ENCODE peak calls at places on chromosome 9, in five cellular contexts. One of them, this sample, is unnamed.

GRCh38 chr9:88524911-88525310 is 10.1 kb upstream of the NXNL2 start:
- DNase-seq in NB4: no peak
- DNase-seq in PC-9: no peak
- DNase-seq in fibroblast of pulmonary artery: no peak
- DNase-seq in fibroblast of the aortic adventitia: no peak
- DNase-seq in this sample: no peak

GRCh38 chr9:73979894-73980264 is 517.3 kb upstream of the RORB start:
- DNase-seq in PC-9: no peak
- DNase-seq in fibroblast of the aortic adventitia: no peak
- DNase-seq in NB4: no peak
- DNase-seq in fibroblast of pulmonary artery: no peak
- DNase-seq in this sample: no peak

GRCh38 chr9:84261082-84261746 is 79.3 kb downstream of the SLC28A3 start:
- DNase-seq in fibroblast of the aortic adventitia: peak; percentile 78
- DNase-seq in fibroblast of pulmonary artery: peak; percentile 86
- DNase-seq in NB4: peak; percentile 72
- DNase-seq in PC-9: peak; percentile 72
- DNase-seq in this sample: peak; percentile 79

GRCh38 chr9:75181748-75182147 is 93.4 kb downstream of the OSTF1 start:
- DNase-seq in fibroblast of pulmonary artery: peak; percentile 46
- DNase-seq in NB4: no peak
- DNase-seq in PC-9: peak; percentile 77
- DNase-seq in fibroblast of the aortic adventitia: peak; percentile 43
- DNase-seq in this sample: peak; percentile 55

GRCh38 chr9:123629531-123629930 is 273.5 kb downstream of the CRB2 start:
- DNase-seq in PC-9: no peak
- DNase-seq in NB4: no peak
- DNase-seq in fibroblast of the aortic adventitia: no peak
- DNase-seq in fibroblast of pulmonary artery: no peak
- DNase-seq in this sample: no peak

GRCh38 chr9:137009938-137010732 is 13.8 kb upstream of the CLIC3 start:
- DNase-seq in fibroblast of pulmonary artery: no peak
- DNase-seq in NB4: no peak
- DNase-seq in fibroblast of the aortic adventitia: no peak
- DNase-seq in PC-9: no peak
- DNase-seq in this sample: no peak

GRCh38 chr9:99118782-99119466 is 14.0 kb downstream of the TGFBR1 start:
- DNase-seq in NB4: peak; percentile 69
- DNase-seq in PC-9: no peak
- DNase-seq in fibroblast of pulmonary artery: no peak
- DNase-seq in fibroblast of the aortic adventitia: no peak
- DNase-seq in this sample: no peak

GRCh38 chr9:99069532-99069931 is 35.4 kb upstream of the TGFBR1 start:
- DNase-seq in fibroblast of the aortic adventitia: no peak
- DNase-seq in NB4: no peak
- DNase-seq in fibroblast of pulmonary artery: no peak
- DNase-seq in PC-9: no peak
- DNase-seq in this sample: no peak

GRCh38 chr9:126925876-126926275 is 11.3 kb downstream of the RALGPS1 start:
- DNase-seq in NB4: no peak
- DNase-seq in fibroblast of pulmonary artery: no peak
- DNase-seq in PC-9: peak; percentile 48
- DNase-seq in fibroblast of the aortic adventitia: no peak
- DNase-seq in this sample: no peak

GRCh38 chr9:122402403-122403268 is 31.8 kb downstream of the PTGS1 start:
- DNase-seq in fibroblast of pulmonary artery: peak; percentile 99
- DNase-seq in PC-9: peak; percentile 51
- DNase-seq in NB4: peak; percentile 63
- DNase-seq in fibroblast of the aortic adventitia: peak; percentile 100
- DNase-seq in this sample: peak; percentile 99

GRCh38 chr9:20551236-20551635 is 71.1 kb downstream of the MLLT3 start:
- DNase-seq in PC-9: peak; percentile 81
- DNase-seq in fibroblast of pulmonary artery: no peak
- DNase-seq in fibroblast of the aortic adventitia: no peak
- DNase-seq in NB4: no peak
- DNase-seq in this sample: no peak

GRCh38 chr9:20553750-20554149 is 68.5 kb downstream of the MLLT3 start:
- DNase-seq in fibroblast of pulmonary artery: no peak
- DNase-seq in fibroblast of the aortic adventitia: no peak
- DNase-seq in PC-9: no peak
- DNase-seq in NB4: no peak
- DNase-seq in this sample: no peak

GRCh38 chr9:20550326-20550725 is 72.0 kb downstream of the MLLT3 start:
- DNase-seq in fibroblast of pulmonary artery: no peak
- DNase-seq in PC-9: no peak
- DNase-seq in NB4: no peak
- DNase-seq in fibroblast of the aortic adventitia: no peak
- DNase-seq in this sample: no peak

GRCh38 chr9:20551835-20552234 is 70.5 kb downstream of the MLLT3 start:
- DNase-seq in NB4: no peak
- DNase-seq in fibroblast of the aortic adventitia: no peak
- DNase-seq in PC-9: peak; percentile 83
- DNase-seq in fibroblast of pulmonary artery: no peak
- DNase-seq in this sample: no peak

DNA sequence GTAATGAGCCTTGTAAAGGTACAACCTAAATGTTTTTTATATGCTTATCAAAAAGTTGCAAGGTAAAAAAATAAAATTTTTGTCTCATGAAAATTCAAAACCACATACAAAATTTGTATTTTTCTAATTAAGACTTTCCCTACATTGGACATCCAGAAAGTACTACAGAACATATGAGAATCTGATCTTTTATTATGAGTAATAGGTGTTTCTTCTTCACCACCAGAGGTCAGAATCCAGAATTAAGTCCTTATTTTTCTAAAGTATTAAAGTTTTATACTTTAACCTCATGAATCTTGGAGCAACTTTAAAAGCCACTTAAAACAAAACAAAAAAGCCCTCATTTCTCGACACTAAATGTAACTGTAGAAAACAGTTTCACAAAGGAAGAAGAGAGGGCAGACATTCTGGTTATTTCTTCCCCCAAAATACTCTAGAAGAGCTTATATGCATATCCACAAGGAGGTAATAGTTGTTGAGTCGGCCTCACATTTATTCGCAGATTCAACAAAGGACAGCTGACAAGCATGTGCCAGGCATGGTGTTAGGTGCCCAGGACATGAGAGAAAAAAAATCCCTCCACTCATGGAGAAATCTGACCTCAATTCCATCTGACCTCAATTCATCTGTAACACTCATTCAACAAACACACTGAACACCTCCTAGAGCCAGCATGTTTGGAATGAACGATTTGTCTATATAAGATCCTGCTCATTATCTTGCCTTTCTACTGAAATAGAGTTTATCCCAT is 69.2 kb downstream of the MLLT3 start:
- DNase-seq in fibroblast of pulmonary artery: peak; percentile 17
- DNase-seq in fibroblast of the aortic adventitia: peak; percentile 43
- DNase-seq in NB4: no peak
- DNase-seq in PC-9: peak; percentile 40
- DNase-seq in this sample: peak; percentile 24
- TF ChIP-seq CTCF in fibroblast of pulmonary artery: peak; percentile 29
- TF ChIP-seq CTCF in fibroblast of the aortic adventitia: peak; percentile 32
- TF ChIP-seq CTCF in NB4: no peak
- TF ChIP-seq CTCF in PC-9: peak; percentile 30
- TF ChIP-seq CTCF in this sample: peak; percentile 31

GRCh38 chr9:130837644-130838043 is 2.6 kb downstream of the ABL1 start:
- DNase-seq in PC-9: no peak
- DNase-seq in fibroblast of pulmonary artery: no peak
- DNase-seq in NB4: no peak
- DNase-seq in fibroblast of the aortic adventitia: no peak
- DNase-seq in this sample: no peak
- H3K4me3 ChIP-seq in PC-9: no peak overlapping the region
- H3K4me3 ChIP-seq in fibroblast of pulmonary artery: peak overlapping the region; percentile 93
- H3K4me3 ChIP-seq in NB4: no peak overlapping the region
- H3K4me3 ChIP-seq in fibroblast of the aortic adventitia: peak overlapping the region; percentile 84
- H3K4me3 ChIP-seq in this sample: peak overlapping the region; percentile 75

GRCh38 chr9:110143969-110144545 is 63.9 kb downstream of the C9orf152 start:
- DNase-seq in NB4: no peak
- DNase-seq in fibroblast of the aortic adventitia: no peak
- DNase-seq in PC-9: no peak
- DNase-seq in fibroblast of pulmonary artery: no peak
- DNase-seq in this sample: no peak
- TF ChIP-seq CTCF in NB4: no peak
- TF ChIP-seq CTCF in fibroblast of the aortic adventitia: no peak
- TF ChIP-seq CTCF in PC-9: no peak
- TF ChIP-seq CTCF in fibroblast of pulmonary artery: no peak
- TF ChIP-seq CTCF in this sample: no peak

GRCh38 chr9:108186996-108187395 is 668.8 kb downstream of the ACTL7B start:
- DNase-seq in fibroblast of pulmonary artery: peak; percentile 65
- DNase-seq in NB4: no peak
- DNase-seq in fibroblast of the aortic adventitia: peak; percentile 97
- DNase-seq in PC-9: no peak
- DNase-seq in this sample: peak; percentile 72
- H3K4me3 ChIP-seq in fibroblast of pulmonary artery: no peak overlapping the region
- H3K4me3 ChIP-seq in NB4: no peak overlapping the region
- H3K4me3 ChIP-seq in fibroblast of the aortic adventitia: no peak overlapping the region
- H3K4me3 ChIP-seq in PC-9: no peak overlapping the region
- H3K4me3 ChIP-seq in this sample: no peak overlapping the region

GRCh38 chr9:21102311-21102710 is 24.6 kb upstream of the IFNB1 start:
- DNase-seq in fibroblast of pulmonary artery: peak; percentile 35
- DNase-seq in PC-9: no peak
- DNase-seq in fibroblast of the aortic adventitia: peak; percentile 5
- DNase-seq in NB4: no peak
- DNase-seq in this sample: peak; percentile 59
- TF ChIP-seq CTCF in fibroblast of pulmonary artery: no peak
- TF ChIP-seq CTCF in PC-9: no peak
- TF ChIP-seq CTCF in fibroblast of the aortic adventitia: no peak
- TF ChIP-seq CTCF in NB4: no peak
- TF ChIP-seq CTCF in this sample: no peak

GRCh38 chr9:34370335-34370969 is 6.2 kb downstream of the MYORG start:
- DNase-seq in PC-9: no peak
- DNase-seq in NB4: no peak
- DNase-seq in fibroblast of the aortic adventitia: no peak
- DNase-seq in fibroblast of pulmonary artery: no peak
- DNase-seq in this sample: no peak
- H3K4me3 ChIP-seq in PC-9: no peak overlapping the region
- H3K4me3 ChIP-seq in NB4: no peak overlapping the region
- H3K4me3 ChIP-seq in fibroblast of the aortic adventitia: no peak overlapping the region
- H3K4me3 ChIP-seq in fibroblast of pulmonary artery: no peak overlapping the region
- H3K4me3 ChIP-seq in this sample: no peak overlapping the region

DNA sequence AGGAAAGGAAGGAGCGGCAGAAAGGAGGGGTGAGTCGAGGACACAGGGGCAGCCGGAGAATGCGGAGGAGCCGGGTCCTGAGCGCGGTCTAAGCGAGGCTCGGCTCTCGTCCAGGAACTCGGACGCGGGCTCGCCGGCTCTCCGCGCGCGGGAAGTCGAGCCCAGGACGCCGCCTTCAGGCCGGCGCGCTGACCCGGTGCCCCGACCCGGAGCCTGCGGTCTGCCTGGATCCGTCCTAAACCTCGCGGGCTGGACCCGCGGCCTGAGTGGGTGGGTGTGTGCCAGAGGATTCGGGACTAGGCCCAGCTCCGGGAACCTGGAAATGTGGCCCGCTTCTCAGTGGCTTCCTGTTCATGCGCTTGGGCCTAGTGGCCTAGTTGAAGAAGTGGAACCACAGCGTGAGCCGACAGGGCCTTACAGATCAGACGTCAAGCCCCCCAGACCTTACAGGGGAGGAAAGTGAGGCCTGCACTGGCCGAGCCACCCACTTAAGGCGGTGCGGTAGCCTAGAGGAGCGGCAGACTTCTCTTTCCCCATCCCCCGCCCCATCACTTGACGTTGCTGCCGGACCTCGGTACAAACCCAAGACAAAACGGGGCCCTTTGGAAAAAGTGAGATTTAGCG is 1.2 kb downstream of the CDKN2B-AS1 start:
- DNase-seq in fibroblast of the aortic adventitia: no peak
- DNase-seq in fibroblast of pulmonary artery: peak; percentile 64
- DNase-seq in PC-9: no peak
- DNase-seq in NB4: no peak
- DNase-seq in this sample: peak; percentile 52
- TF ChIP-seq CTCF in fibroblast of the aortic adventitia: no peak
- TF ChIP-seq CTCF in fibroblast of pulmonary artery: peak; percentile 7
- TF ChIP-seq CTCF in PC-9: peak; percentile 25
- TF ChIP-seq CTCF in NB4: no peak
- TF ChIP-seq CTCF in this sample: peak; percentile 13

DNA sequence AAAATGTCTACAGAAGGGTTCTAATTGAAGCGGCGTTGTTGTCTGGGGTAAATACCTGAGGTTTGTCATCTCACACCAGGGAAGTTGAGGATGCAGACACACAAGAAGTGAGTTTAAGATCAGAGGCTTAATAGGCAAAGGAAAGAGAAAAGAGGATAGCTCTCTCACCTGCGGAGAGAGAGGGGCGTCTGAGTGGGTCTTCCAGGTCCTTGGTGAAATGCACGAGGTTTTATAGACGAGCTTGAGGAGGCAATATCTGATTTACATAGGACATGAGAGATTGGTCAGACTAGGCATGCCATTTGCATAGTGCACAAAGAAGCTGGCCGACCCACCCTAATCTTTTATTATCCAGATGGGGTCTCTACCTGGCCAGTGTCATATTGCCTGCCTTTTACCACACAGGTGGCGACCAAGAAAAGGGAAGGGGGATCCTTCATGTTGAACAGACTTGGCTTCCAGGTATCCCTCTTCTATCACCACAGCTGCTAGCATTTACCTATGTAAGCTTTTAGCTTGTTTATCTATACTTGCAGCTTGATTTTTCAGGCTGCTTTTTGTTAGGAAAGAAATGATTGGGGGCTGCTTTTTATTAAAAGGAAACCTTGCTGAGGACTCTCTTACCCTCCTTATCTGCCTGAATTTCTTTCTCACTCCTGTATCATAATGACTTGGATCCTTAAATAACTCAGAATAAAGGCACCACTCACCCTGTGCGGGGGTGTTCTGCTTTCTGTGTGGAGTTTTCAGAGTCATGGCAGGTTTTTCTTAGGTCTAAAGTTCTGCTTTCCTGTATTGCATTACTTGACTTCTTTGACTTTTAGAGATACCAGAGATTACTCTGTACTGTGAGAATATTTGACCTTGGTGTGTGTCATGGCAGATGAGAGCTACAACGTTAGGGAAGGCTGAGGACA is 9.4 kb upstream of the GLT6D1 start:
- DNase-seq in fibroblast of pulmonary artery: no peak
- DNase-seq in PC-9: no peak
- DNase-seq in fibroblast of the aortic adventitia: no peak
- DNase-seq in NB4: no peak
- DNase-seq in this sample: no peak
- H3K4me3 ChIP-seq in fibroblast of pulmonary artery: no peak overlapping the region
- H3K4me3 ChIP-seq in PC-9: no peak overlapping the region
- H3K4me3 ChIP-seq in fibroblast of the aortic adventitia: no peak overlapping the region
- H3K4me3 ChIP-seq in NB4: no peak overlapping the region
- H3K4me3 ChIP-seq in this sample: no peak overlapping the region

GRCh38 chr9:79955300-79955699 is 383.5 kb downstream of the TLE4 start:
- DNase-seq in NB4: peak; percentile 2
- DNase-seq in fibroblast of pulmonary artery: no peak
- DNase-seq in PC-9: no peak
- DNase-seq in fibroblast of the aortic adventitia: peak; percentile 10
- DNase-seq in this sample: no peak
- TF ChIP-seq CTCF in NB4: peak; percentile 30
- TF ChIP-seq CTCF in fibroblast of pulmonary artery: peak; percentile 32
- TF ChIP-seq CTCF in PC-9: no peak
- TF ChIP-seq CTCF in fibroblast of the aortic adventitia: peak; percentile 39
- TF ChIP-seq CTCF in this sample: peak; percentile 30

This sample was measured in fibroblast of mammary gland.